ENCODE peak calls at places on chromosomes 11 and 22, in four cellular contexts. D is H1, S is K562, H is HepG2. N is an unnamed sample.

GRCh38 chr11:371051-371450 is 1.8 kb downstream of the B4GALNT4 start:
- DNase-seq in D (no peak), S (no peak), H (no peak), N (no peak)

GRCh38 chr11:23954317-23954716 is 542.5 kb upstream of the LUZP2 start:
- DNase-seq in D (no peak), S (no peak), H (no peak), N (no peak)

GRCh38 chr11:120184946-120185677 is 25.7 kb upstream of the OAF start:
- DNase-seq in D (peak; percentile 41), S (no peak), H (peak; percentile 93), N (no peak)

GRCh38 chr22:26377170-26377825 is 51.8 kb upstream of the ASPHD2 start:
- DNase-seq in D (no peak), S (no peak), H (no peak), N (no peak)

GRCh38 chr11:640021-640706 is 3.1 kb downstream of the DRD4 start:
- DNase-seq in D (peak; percentile 63), S (no peak), H (no peak), N (no peak)

GRCh38 chr11:2789791-2790580 is 90.2 kb upstream of the KCNQ1OT1 start:
- DNase-seq in D (no peak), S (no peak), H (no peak), N (no peak)

GRCh38 chr11:76085321-76085720 is 121.0 kb downstream of the WNT11 start:
- DNase-seq in D (no peak), S (no peak), H (no peak), N (no peak)

GRCh38 chr22:45098056-45098455 is 65.7 kb upstream of the NUP50 start:
- DNase-seq in D (no peak), S (no peak), H (no peak), N (no peak)

GRCh38 chr22:48573766-48574165 is 1253.9 kb downstream of the BRD1 start:
- DNase-seq in D (no peak), S (no peak), H (no peak), N (no peak)

GRCh38 chr22:48568736-48569330 is 1258.8 kb downstream of the BRD1 start:
- DNase-seq in D (no peak), S (no peak), H (no peak), N (no peak)

GRCh38 chr22:48572951-48573350 is 1254.7 kb downstream of the BRD1 start:
- DNase-seq in D (no peak), S (no peak), H (no peak), N (no peak)

GRCh38 chr22:48569476-48570233 is 1258.0 kb downstream of the BRD1 start:
- DNase-seq in D (no peak), S (no peak), H (no peak), N (no peak)

GRCh38 chr22:48570912-48571311 is 1256.8 kb downstream of the BRD1 start:
- DNase-seq in D (no peak), S (no peak), H (no peak), N (no peak)
- TF ChIP-seq FOSL1 in D (no peak), S (no peak), H (no peak), N (no peak)

GRCh38 chr11:135036488-135037297 is 624.7 kb upstream of the B3GAT1 start:
- DNase-seq in D (peak; percentile 36), S (no peak), H (no peak), N (no peak)

GRCh38 chr11:135035282-135035681 is 623.2 kb upstream of the B3GAT1 start:
- DNase-seq in D (no peak), S (no peak), H (no peak), N (no peak)

GRCh38 chr11:135037828-135038227 is 625.8 kb upstream of the B3GAT1 start:
- DNase-seq in D (no peak), S (no peak), H (no peak), N (no peak)

DNA sequence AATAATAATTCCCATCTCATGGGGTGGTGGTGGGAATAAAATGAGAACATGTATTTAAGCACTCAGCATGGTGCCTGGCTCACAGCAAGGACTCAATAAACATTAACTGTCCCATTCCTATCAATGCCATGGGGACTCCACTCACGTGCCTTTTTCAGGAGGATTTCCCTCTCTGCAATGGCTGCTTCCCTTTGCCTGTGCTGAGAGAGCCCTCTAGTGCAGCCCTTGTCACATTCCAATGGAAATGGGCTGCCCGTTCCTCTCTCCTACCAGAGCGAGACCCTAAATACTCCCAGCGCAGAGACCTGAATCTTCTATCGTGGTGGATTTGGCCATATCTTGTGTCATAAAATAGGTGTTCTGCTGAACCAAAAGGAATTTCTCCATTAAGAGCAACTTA is 621.5 kb upstream of the B3GAT1 start:
- DNase-seq in D (peak; percentile 61), S (no peak), H (peak; percentile 6), N (no peak)
- TF ChIP-seq FOSL1 in D (no peak), S (no peak), H (no peak), N (no peak)

GRCh38 chr11:74634537-74634936 is 42.2 kb downstream of the POLD3 start:
- DNase-seq in D (no peak), S (peak; percentile 32), H (peak; percentile 18), N (peak; percentile 71)
- TF ChIP-seq FOSL1 in D (no peak), S (no peak), H (no peak), N (peak; percentile 36)

GRCh38 chr11:65907878-65908277 is 7.7 kb upstream of the FOSL1 start:
- DNase-seq in D (no peak), S (no peak), H (no peak), N (no peak)

GRCh38 chr11:65915101-65915820 is 3.6 kb downstream of the C11orf68 start:
- DNase-seq in D (no peak), S (no peak), H (no peak), N (no peak)

GRCh38 chr11:65912840-65913239 is 6.0 kb downstream of the C11orf68 start:
- DNase-seq in D (no peak), S (no peak), H (no peak), N (no peak)

GRCh38 chr11:65915821-65916251 is 3.0 kb downstream of the C11orf68 start:
- DNase-seq in D (no peak), S (no peak), H (peak; percentile 74), N (peak; percentile 89)

GRCh38 chr11:65911682-65912568 is 6.9 kb downstream of the C11orf68 start:
- DNase-seq in D (peak; percentile 73), S (peak; percentile 33), H (no peak), N (peak; percentile 72)
- TF ChIP-seq FOSL1 in D (no peak), S (no peak), H (no peak), N (no peak)

N was measured in HCT116.